ENCODE peak calls at places on chromosomes 13 and 19, in four cellular contexts. W is fibroblast of lung, U is right atrium auricular region, P is prostate gland. S is an unnamed sample.

GRCh38 chr19:17788632-17789031 is 6.3 kb upstream of the B3GNT3 start:
- DNase-seq in P (no peak), U (no peak), W (no peak), S (no peak)

GRCh38 chr13:50341526-50341925 is 326.3 kb downstream of the KCNRG start:
- DNase-seq in P (no peak), W (no peak), U (no peak), S (no peak)

GRCh38 chr13:60590775-60591174 is 193.8 kb downstream of the TDRD3 start:
- DNase-seq in U (no peak), P (no peak), W (no peak), S (no peak)

GRCh38 chr19:43618921-43619261 is 538 bp downstream of the ZNF428 start:
- DNase-seq in U (no peak), P (no peak), W (no peak), S (no peak)

GRCh38 chr13:55199132-55199531 is 1941.6 kb upstream of the PRR20A start:
- DNase-seq in W (no peak), U (no peak), P (no peak), S (no peak)

GRCh38 chr19:35013047-35013819 is 13.1 kb downstream of the GRAMD1A start:
- DNase-seq in P (peak), W (peak), U (peak), S (peak)

GRCh38 chr19:38506375-38506722 is 72.9 kb downstream of the RYR1 start:
- DNase-seq in W (no peak), P (no peak), U (no peak), S (no peak)

GRCh38 chr13:51453308-51453958 is 597 bp upstream of the INTS6 start:
- DNase-seq in U (peak), P (peak), W (no peak), S (peak)

GRCh38 chr19:50998061-50998460 is 3.3 kb downstream of the KLK8 start:
- DNase-seq in U (no peak), P (no peak), W (no peak), S (no peak)

GRCh38 chr13:45512148-45512498 is 47.4 kb downstream of the COG3 start:
- DNase-seq in U (no peak), W (no peak), P (no peak), S (no peak)

GRCh38 chr19:12801466-12802266 is at the start of the genes PRDX2 and THSD8:
- DNase-seq in U (no peak), P (peak), W (peak), S (no peak)

GRCh38 chr19:42003506-42004294 is 9.7 kb upstream of the ATP1A3 start:
- DNase-seq in U (no peak), P (no peak), W (no peak), S (no peak)

GRCh38 chr13:21060063-21060826 is 1.1 kb downstream of the LATS2 start:
- DNase-seq in U (no peak), P (peak), W (no peak), S (peak)

GRCh38 chr13:113742000-113742441 is 17.0 kb upstream of the TMEM255B start:
- DNase-seq in U (no peak), W (peak), P (no peak), S (no peak)

GRCh38 chr19:1525343-1525742 is 1.5 kb downstream of the PLK5 start:
- DNase-seq in U (no peak), W (no peak), P (no peak), S (no peak)
- TF ChIP-seq CTCF in U (no peak), W (no peak), P (no peak), S (no peak)

GRCh38 chr19:28012361-28012760 is 1200.6 kb downstream of the UQCRFS1 start:
- DNase-seq in W (no peak), U (no peak), P (no peak), S (no peak)
- TF ChIP-seq CTCF in W (no peak), U (no peak), P (no peak), S (no peak)

DNA sequence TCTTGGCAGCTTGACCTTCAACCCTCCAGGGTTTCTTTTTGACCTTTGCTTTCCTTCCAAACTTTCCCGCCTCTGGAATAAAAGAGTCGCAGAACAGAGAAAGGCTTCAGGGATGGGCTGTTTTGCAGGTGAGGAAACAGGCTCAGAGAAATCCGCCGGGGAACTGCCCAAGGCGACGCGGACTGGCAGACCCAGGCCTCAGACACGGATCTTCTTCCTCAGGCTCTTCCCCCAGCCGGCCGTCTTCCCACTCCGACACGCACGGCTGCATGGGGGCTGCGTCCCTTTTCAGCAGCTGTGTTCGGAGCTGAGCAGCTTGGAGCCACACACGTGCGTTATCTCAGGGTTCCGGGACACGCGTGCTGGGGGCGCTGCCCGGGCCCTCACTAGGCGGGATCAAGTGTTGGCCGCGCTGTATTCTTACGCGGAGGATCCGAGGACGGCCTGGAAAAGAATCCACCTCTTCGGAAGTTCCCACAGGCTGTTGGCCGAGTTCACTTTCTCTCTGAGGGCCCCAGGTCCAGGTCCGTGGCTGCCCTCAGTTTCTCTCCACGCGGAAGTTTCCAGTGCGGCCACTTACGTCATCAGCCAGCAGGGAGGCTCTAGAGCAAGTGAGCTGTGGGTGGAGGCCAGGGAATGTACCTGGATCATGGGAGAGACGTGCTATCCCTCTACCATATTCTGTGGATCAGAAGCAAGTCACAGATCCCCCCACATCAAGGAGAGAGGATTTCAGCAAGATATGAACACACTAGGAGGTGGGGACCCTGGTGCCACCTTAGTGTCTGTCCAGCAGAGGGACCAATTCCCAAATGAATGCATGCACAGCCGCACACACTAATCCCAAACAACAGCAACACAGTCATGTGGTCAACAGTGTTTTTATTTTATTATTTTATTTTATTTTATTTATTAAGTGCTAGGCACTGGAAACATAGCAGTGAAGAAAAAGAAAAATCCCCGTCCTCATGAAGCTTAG is 100.4 kb downstream of the ING1 start:
- DNase-seq in W (no peak), P (no peak), U (peak), S (no peak)
- TF ChIP-seq CTCF in W (no peak), P (no peak), U (peak), S (no peak)

GRCh38 chr19:5823579-5824281 is 15.8 kb downstream of the FUT6 start:
- DNase-seq in P (no peak), U (no peak), W (no peak), S (no peak)
- TF ChIP-seq CTCF in P (no peak), U (no peak), W (no peak), S (no peak)

GRCh38 chr19:21595185-21595584 is 89.8 kb downstream of the ZNF429 start:
- DNase-seq in P (no peak), U (no peak), W (no peak), S (no peak)
- TF ChIP-seq CTCF in P (no peak), U (no peak), W (no peak), S (no peak)

S was measured in natural killer cell.